ENCODE peak calls at places on chromosomes 16 and 17, in seven cellular contexts. Z is H1, A is A549, R is GM12878, K is IMR-90, H is HepG2, E is K562. J is an unnamed sample.

GRCh38 chr17:79695293-79696158 is 35.2 kb upstream of the ENPP7 start:
- DNase-seq in Z (no peak), A (no peak), R (no peak), K (no peak), H (no peak), E (no peak), J (no peak)

GRCh38 chr16:85546585-85547447 is 66.3 kb upstream of the GSE1 start:
- DNase-seq in Z (no peak), A (no peak), R (no peak), K (no peak), H (no peak), E (no peak), J (no peak)

GRCh38 chr16:51151435-51151950 is 423 bp upstream of the SALL1 start:
- DNase-seq in Z (peak; percentile 82), A (no peak), R (no peak), K (peak; percentile 70), H (peak; percentile 86), E (no peak), J (no peak)

GRCh38 chr16:8675183-8676159 is 1.1 kb downstream of the ABAT start:
- DNase-seq in Z (no peak), A (no peak), R (no peak), K (no peak), H (peak; percentile 96), E (no peak), J (no peak)

GRCh38 chr17:80195671-80196529 is 24.2 kb downstream of the SGSH start:
- DNase-seq in Z (peak; percentile 90), A (no peak), R (no peak), K (no peak), H (peak; percentile 48), E (peak; percentile 54), J (no peak)

GRCh38 chr16:30585022-30585399 is 486 bp downstream of the ZNF785 start:
- DNase-seq in Z (peak; percentile 61), A (no peak), R (no peak), K (no peak), H (no peak), E (peak; percentile 31), J (no peak)

GRCh38 chr17:13698832-13699231 is 97.1 kb upstream of the HS3ST3A1 start:
- DNase-seq in Z (no peak), A (no peak), R (no peak), K (no peak), H (no peak), E (no peak), J (no peak)

GRCh38 chr17:80361495-80362220 is 53.3 kb upstream of the ENDOV start:
- DNase-seq in Z (peak; percentile 83), A (peak; percentile 40), R (no peak), K (no peak), H (no peak), E (peak; percentile 40), J (no peak)

GRCh38 chr16:72240949-72241348 is 69.0 kb upstream of the PMFBP1 start:
- DNase-seq in Z (no peak), A (no peak), R (no peak), K (no peak), H (no peak), E (no peak), J (no peak)

GRCh38 chr17:58327363-58328194 is 1.0 kb downstream of the TSPOAP1 start:
- DNase-seq in Z (no peak), A (no peak), R (no peak), K (no peak), H (no peak), E (no peak), J (no peak)

GRCh38 chr16:72886366-72886974 is 161.5 kb downstream of the ZFHX3 start:
- DNase-seq in Z (no peak), A (no peak), R (no peak), K (no peak), H (no peak), E (no peak), J (no peak)

GRCh38 chr17:19996086-19996485 is 13.1 kb upstream of the SPECC1 start:
- DNase-seq in Z (no peak), A (no peak), R (no peak), K (no peak), H (no peak), E (no peak), J (no peak)

GRCh38 chr16:69417537-69418199 is 6.8 kb upstream of the CYB5B start:
- DNase-seq in Z (no peak), A (peak; percentile 78), R (no peak), K (no peak), H (peak; percentile 58), E (no peak), J (no peak)

GRCh38 chr17:846901-847777 is 65.0 kb downstream of the MRM3 start:
- DNase-seq in Z (no peak), A (no peak), R (no peak), K (peak; percentile 41), H (no peak), E (no peak), J (no peak)

GRCh38 chr17:78883090-78883532 is 19.9 kb downstream of the CEP295NL start:
- DNase-seq in Z (no peak), A (peak; percentile 98), R (no peak), K (peak; percentile 75), H (peak; percentile 92), E (peak; percentile 85), J (peak; percentile 71)

DNA sequence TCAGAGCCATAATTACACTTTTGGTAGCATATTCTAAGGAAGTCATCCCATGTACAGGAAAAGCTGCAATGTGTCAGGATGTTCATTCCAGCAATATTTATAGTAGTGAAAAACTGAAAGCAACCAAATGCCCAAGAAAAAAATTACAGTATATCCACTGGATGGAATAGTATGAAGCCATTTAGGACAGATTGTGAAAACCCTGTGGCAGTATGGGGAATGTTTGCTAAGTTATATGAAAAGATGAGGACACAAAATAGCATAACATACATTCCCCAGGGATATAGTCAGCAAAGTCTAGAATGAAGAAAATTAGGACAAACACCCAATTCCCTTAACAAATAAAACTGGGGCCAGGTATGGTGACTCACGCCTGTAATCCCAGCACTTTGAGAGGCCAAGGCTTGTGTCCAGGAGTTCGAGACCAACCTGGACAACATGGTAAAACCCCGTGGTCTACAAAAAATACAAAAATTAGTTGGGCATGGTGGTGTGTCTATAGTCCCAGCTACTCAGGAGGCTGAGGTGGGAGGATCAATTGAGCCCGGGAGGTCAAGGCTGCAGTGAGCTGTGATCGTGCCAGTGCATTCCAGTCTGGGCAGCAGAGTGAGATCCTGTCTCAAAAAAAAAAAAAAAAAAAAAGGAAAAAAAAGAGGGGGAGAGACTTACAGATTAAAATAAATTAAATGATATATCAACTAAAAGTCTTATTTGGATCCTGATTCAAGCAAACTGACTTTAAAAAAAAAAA is 2.3 kb downstream of the LRRC3C start:
- DNase-seq in Z (no peak), A (peak; percentile 36), R (no peak), K (peak; percentile 82), H (peak; percentile 62), E (no peak), J (no peak)
- TF ChIP-seq RAD21 in Z (no peak), A (no peak), R (no peak), K (no peak), H (no peak), E (no peak), J (no peak)

GRCh38 chr17:40818733-40819527 is 3.5 kb downstream of the KRT10 start:
- DNase-seq in Z (peak; percentile 69), A (peak; percentile 80), R (no peak), K (peak; percentile 73), H (peak; percentile 68), E (peak; percentile 79), J (peak; percentile 53)
- TF ChIP-seq POLR2A in Z (no peak), A (peak; percentile 41), R (peak; percentile 85), K (peak; percentile 68), H (peak; percentile 72), E (peak; percentile 85), J (no peak)

GRCh38 chr17:4433515-4434031 is at the start of gene SPNS3:
- DNase-seq in Z (no peak), A (no peak), R (no peak), K (no peak), H (no peak), E (no peak), J (no peak)

GRCh38 chr17:4440021-4440420 is 6.3 kb downstream of the SPNS3 start:
- DNase-seq in Z (no peak), A (no peak), R (no peak), K (no peak), H (peak; percentile 38), E (no peak), J (no peak)

GRCh38 chr17:4436381-4436780 is 2.6 kb downstream of the SPNS3 start:
- DNase-seq in Z (no peak), A (no peak), R (no peak), K (no peak), H (no peak), E (no peak), J (no peak)

GRCh38 chr17:4438162-4438944 is 4.6 kb downstream of the SPNS3 start:
- DNase-seq in Z (no peak), A (no peak), R (no peak), K (no peak), H (peak; percentile 36), E (no peak), J (no peak)

DNA sequence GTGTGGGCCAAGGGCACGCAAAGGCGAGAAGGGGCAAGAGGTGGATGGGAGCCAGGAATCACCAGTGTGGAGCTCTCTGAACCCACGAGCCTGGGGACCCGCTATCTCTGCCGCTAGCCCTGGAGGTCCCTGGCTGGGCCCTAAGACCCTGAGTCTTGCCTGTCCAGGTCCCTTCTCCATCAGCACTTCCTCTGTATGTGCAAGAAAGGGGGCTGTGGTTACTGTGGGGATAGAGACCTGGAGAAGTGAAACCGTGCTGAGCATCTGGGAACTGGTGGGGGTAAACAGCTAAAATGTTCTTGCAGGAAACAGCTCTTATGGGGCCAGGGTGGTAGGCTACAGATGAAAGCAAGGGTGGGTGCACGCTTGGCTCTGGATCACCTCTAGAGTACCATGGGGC is 3.1 kb downstream of the SPNS3 start:
- DNase-seq in Z (no peak), A (no peak), R (no peak), K (no peak), H (no peak), E (no peak), J (no peak)
- TF ChIP-seq RAD21 in Z (no peak), A (no peak), R (no peak), K (no peak), H (no peak), E (no peak), J (no peak)

GRCh38 chr17:7253082-7253481 is 1.1 kb downstream of the ELP5 start:
- DNase-seq in Z (no peak), A (no peak), R (no peak), K (no peak), H (no peak), E (no peak), J (no peak)

GRCh38 chr17:7252176-7253043 is at the start of gene ELP5:
- DNase-seq in Z (peak; percentile 97), A (peak; percentile 97), R (peak; percentile 82), K (peak; percentile 94), H (peak; percentile 94), E (peak; percentile 84), J (peak; percentile 92)

GRCh38 chr17:7256766-7257456 is 4.9 kb downstream of the ELP5 start:
- DNase-seq in Z (no peak), A (no peak), R (no peak), K (no peak), H (no peak), E (no peak), J (no peak)

GRCh38 chr17:7251330-7252175 is at the start of gene CTDNEP1:
- DNase-seq in Z (peak; percentile 99), A (peak; percentile 99), R (peak; percentile 98), K (peak; percentile 100), H (peak; percentile 99), E (peak; percentile 92), J (peak; percentile 99)

DNA sequence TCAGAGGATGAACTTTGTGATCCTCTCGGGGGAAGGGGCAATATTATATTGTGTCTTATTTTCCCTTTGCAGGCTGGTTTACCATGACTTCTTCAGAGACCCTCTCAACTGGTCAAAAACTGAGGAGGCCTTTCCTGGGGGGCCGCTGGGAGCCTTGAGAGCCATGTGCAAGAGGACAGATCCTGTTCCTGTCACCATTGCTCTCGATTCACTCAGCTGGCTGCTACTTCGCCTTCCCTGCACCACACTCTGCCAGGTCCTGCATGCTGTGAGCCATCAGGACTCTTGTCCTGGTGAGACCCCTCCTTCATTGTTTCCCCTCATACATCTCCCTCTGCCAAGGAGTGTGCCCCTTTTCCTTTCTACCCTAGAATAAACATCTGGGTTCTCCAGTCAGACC is 2.5 kb downstream of the ELP5 start:
- DNase-seq in Z (no peak), A (no peak), R (no peak), K (no peak), H (no peak), E (no peak), J (no peak)
- TF ChIP-seq POLR2A in Z (no peak), A (no peak), R (no peak), K (no peak), H (no peak), E (no peak), J (no peak)